ENCODE peak calls at places on chromosomes 3 and 15, in six cellular contexts. N is A549, X is HEK293T, F is HepG2, A is IMR-90, D is K562. H is an unnamed sample.

GRCh38 chr3:182487048-182487447 is 306.3 kb upstream of the ATP11B start:
- DNase-seq in D (no peak), F (no peak), N (no peak), X (no peak), A (no peak), H (no peak)

GRCh38 chr3:115325539-115325938 is 178.5 kb upstream of the ZBTB20 start:
- DNase-seq in N (no peak), A (peak), X (peak), F (peak), D (peak), H (no peak)

GRCh38 chr3:142929109-142929508 is 34.4 kb downstream of the PAQR9 start:
- DNase-seq in N (peak), D (peak), A (peak), F (peak), X (peak), H (no peak)

GRCh38 chr3:43621406-43621973 is 321 bp downstream of the ANO10 start:
- DNase-seq in F (no peak), A (no peak), X (peak), N (no peak), D (peak), H (no peak)

GRCh38 chr15:38991701-38992100 is 427.1 kb upstream of the RASGRP1 start:
- DNase-seq in D (no peak), F (no peak), N (no peak), A (no peak), X (no peak), H (no peak)

GRCh38 chr3:14921811-14922705 is 25.3 kb upstream of the NR2C2 start:
- DNase-seq in X (no peak), N (no peak), D (no peak), A (peak), F (no peak), H (no peak)

GRCh38 chr3:72036899-72037298 is 252.0 kb upstream of the PROK2 start:
- DNase-seq in A (peak), D (no peak), X (no peak), F (no peak), N (no peak), H (no peak)

GRCh38 chr15:52803543-52804306 is 13.6 kb upstream of the ONECUT1 start:
- DNase-seq in N (no peak), F (no peak), D (no peak), X (no peak), A (no peak), H (no peak)

GRCh38 chr15:101710806-101711205 is 13.5 kb downstream of the TARS3 start:
- DNase-seq in X (no peak), N (no peak), A (peak), D (no peak), F (peak), H (no peak)

GRCh38 chr15:39747326-39747725 is 35.3 kb downstream of the FSIP1 start:
- DNase-seq in N (no peak), D (no peak), A (peak), X (no peak), F (no peak), H (no peak)

GRCh38 chr3:2908693-2909351 is 201.4 kb downstream of the IL5RA start:
- DNase-seq in N (no peak), F (no peak), D (no peak), A (no peak), X (no peak), H (no peak)

GRCh38 chr3:177516130-177517011 is 319.1 kb upstream of the TBL1XR1 start:
- DNase-seq in D (no peak), N (no peak), A (peak), X (no peak), F (peak), H (no peak)

GRCh38 chr3:138919304-138919703 is 27.6 kb downstream of the FOXL2 start:
- DNase-seq in N (no peak), F (peak), A (no peak), D (no peak), X (no peak), H (no peak)

GRCh38 chr3:136708339-136708985 is 43.7 kb downstream of the STAG1 start:
- DNase-seq in N (no peak), D (no peak), F (no peak), A (no peak), X (no peak), H (no peak)

GRCh38 chr15:100788731-100789105 is 90.9 kb upstream of the ALDH1A3 start:
- DNase-seq in A (no peak), X (no peak), F (no peak), N (no peak), D (no peak), H (no peak)

GRCh38 chr15:91942676-91943417 is 89.3 kb downstream of the SLCO3A1 start:
- DNase-seq in D (no peak), N (peak), A (peak), F (peak), X (no peak), H (no peak)

GRCh38 chr3:126476166-126476975 is 680 bp upstream of the ZXDC start:
- DNase-seq in N (peak), X (peak), D (no peak), F (no peak), A (peak), H (no peak)

GRCh38 chr3:195892355-195893120 is 15.8 kb downstream of the TNK2 start:
- DNase-seq in X (no peak), F (peak), N (no peak), A (peak), D (peak), H (no peak)

GRCh38 chr3:72177075-72178050 is 392.4 kb upstream of the PROK2 start:
- DNase-seq in X (no peak), D (peak), A (peak), N (no peak), F (no peak), H (no peak)

GRCh38 chr3:78887029-78887428 is 880.8 kb downstream of the ROBO1 start:
- DNase-seq in F (no peak), N (peak), A (peak), X (no peak), D (no peak), H (no peak)

GRCh38 chr15:95604634-95605036 is 725.9 kb upstream of the NR2F2 start:
- DNase-seq in D (no peak), A (peak), F (no peak), N (no peak), X (no peak), H (no peak)

GRCh38 chr3:124939661-124940060 is 5.1 kb upstream of the MUC13 start:
- DNase-seq in D (no peak), N (no peak), F (no peak), X (no peak), A (no peak), H (no peak)

GRCh38 chr3:49351521-49352011 is 6.6 kb downstream of the GPX1 start:
- DNase-seq in F (no peak), D (no peak), A (peak), X (no peak), N (no peak), H (no peak)

GRCh38 chr15:84151205-84151931 is 84.2 kb upstream of the GOLGA6L4 start:
- DNase-seq in D (no peak), N (no peak), A (no peak), X (peak), F (no peak), H (no peak)

GRCh38 chr15:68819451-68820204 is 1.1 kb downstream of the ANP32A start:
- DNase-seq in N (peak), X (peak), F (peak), A (peak), D (peak), H (no peak)

GRCh38 chr15:35755237-35755802 is 209.4 kb upstream of the DPH6 start:
- DNase-seq in A (no peak), F (no peak), N (no peak), X (no peak), D (no peak), H (no peak)

GRCh38 chr3:40829876-40830275 is 305.1 kb downstream of the ZNF621 start:
- DNase-seq in F (peak), X (no peak), N (no peak), A (no peak), D (no peak), H (no peak)

GRCh38 chr3:48446425-48447193 is at the start of gene ATRIP:
- DNase-seq in A (peak), N (peak), D (peak), X (peak), F (peak), H (no peak)

GRCh38 chr3:18847583-18848197 is 300.6 kb upstream of the KCNH8 start:
- DNase-seq in F (peak), X (peak), D (no peak), A (no peak), N (peak), H (no peak)

GRCh38 chr15:72319360-72319984 is 485 bp downstream of the CELF6 start:
- DNase-seq in D (peak), N (peak), X (peak), F (no peak), A (peak), H (no peak)

DNA sequence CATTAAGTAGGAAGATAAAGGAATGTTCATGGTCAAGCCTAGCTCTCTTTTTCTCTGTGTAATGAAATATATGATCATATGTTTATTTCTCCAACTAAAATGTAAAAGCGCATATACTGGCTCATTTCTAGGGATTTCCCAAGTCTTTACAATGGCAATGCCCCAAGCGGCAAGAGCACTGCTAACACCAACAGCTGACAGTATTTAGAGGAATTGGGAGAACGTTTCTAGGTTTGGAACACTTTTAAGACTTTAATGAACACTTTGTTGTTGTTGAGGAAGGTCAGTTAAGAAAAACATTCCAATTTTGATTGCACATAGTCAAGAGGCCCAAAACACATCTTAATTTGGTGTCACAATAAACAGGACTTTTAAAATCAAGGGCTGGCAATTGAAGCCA is 132.7 kb downstream of the ATP8B4 start:
- DNase-seq in X (no peak), A (no peak), D (no peak), N (no peak), F (no peak), H (no peak)
- TF ChIP-seq BHLHE40 in X (no peak), A (no peak), D (no peak), N (no peak), F (no peak), H (no peak)

GRCh38 chr15:41966414-41966812 is 5.9 kb downstream of the EHD4 start:
- DNase-seq in F (no peak), A (no peak), D (no peak), X (no peak), N (no peak), H (no peak)

GRCh38 chr15:41966920-41967465 is 5.4 kb downstream of the EHD4 start:
- DNase-seq in D (no peak), A (no peak), F (no peak), X (no peak), N (no peak), H (no peak)

GRCh38 chr15:41968738-41969137 is 3.6 kb downstream of the EHD4 start:
- DNase-seq in A (no peak), D (no peak), N (no peak), F (no peak), X (no peak), H (peak)

GRCh38 chr15:41965441-41966413 is 6.6 kb downstream of the EHD4 start:
- DNase-seq in F (no peak), X (no peak), N (no peak), D (no peak), A (peak), H (no peak)

DNA sequence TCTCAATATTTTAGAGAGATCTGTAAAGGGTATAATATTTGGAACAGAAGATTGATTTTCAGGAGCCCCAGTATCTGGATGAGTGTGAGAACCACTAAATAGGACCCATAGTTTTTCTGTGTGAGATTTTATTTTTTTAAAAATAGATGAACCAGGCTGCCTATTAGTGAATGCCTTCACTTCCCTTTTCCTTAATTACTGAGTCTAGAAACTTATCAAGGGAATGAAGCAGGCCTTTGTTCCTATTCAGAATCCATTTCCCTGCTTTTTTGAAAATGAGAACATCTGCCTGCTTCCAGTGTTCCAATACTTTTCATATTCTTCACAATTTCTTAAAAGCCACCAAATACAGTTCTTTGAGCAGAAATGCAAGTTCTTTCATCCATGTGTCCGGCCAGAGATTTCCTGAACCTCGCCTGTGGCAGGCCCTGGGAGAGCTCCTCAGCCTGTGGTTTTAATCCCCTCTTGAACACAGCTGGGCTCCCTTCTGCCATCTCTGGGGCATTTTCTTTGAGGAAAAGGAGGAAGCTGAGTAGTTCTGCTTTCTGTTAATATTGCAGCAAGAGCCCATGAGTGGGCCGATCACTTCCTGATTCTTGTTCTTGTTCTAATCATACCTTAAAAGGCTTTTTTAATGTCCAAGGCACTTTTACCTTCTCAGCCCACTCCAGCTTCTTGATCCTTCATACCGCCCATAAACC is 4.7 kb downstream of the EHD4 start:
- DNase-seq in X (no peak), D (no peak), F (no peak), A (peak), N (no peak), H (peak)
- TF ChIP-seq BHLHE40 in X (no peak), D (no peak), F (no peak), A (no peak), N (no peak), H (no peak)

DNA sequence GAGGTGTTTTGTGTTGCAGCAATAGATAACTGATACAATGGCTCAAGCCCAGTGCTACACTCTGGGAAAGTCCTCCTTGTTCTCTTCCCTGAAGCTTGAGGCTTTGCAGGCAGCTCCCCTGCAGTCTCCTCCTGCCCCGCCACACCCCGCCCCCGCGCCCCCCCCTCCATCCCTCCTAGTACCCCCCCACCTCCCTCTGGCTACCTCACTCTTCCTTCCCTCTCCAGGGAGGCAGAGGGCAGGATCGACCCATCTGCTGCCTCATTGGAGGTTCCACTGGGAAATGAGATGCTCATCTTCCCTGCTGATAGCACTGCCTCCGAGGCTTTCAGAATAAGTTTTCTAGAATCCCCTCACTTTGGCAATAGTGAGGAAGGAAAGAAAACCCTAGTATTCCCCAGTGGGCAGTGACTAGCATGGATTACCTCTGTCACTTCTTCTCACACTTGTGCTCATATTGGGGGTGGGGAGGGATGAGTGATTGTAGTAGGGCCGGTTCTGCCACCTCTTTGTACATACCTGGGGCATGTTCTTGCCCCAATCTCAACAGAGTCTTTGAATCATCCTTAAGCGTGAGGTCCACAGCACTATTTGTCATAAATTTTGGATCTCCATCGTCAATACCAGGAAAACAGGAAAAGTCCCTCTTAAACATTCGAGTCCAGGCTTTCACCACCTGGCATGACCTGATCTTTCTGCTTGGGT is 16.3 kb upstream of the RAB7A start:
- DNase-seq in A (no peak), F (no peak), X (no peak), N (no peak), D (no peak), H (no peak)
- TF ChIP-seq BHLHE40 in A (no peak), F (no peak), X (no peak), N (no peak), D (no peak), H (no peak)

GRCh38 chr15:62625421-62626033 is 417.0 kb upstream of the TPM1 start:
- DNase-seq in F (no peak), A (peak), X (no peak), N (no peak), D (no peak), H (no peak)
- TF ChIP-seq BHLHE40 in F (no peak), A (no peak), X (no peak), N (no peak), D (no peak), H (no peak)

GRCh38 chr3:45950131-45950530 is 6.9 kb downstream of the CXCR6 start:
- DNase-seq in N (no peak), X (no peak), D (no peak), A (no peak), F (no peak), H (no peak)
- TF ChIP-seq BHLHE40 in N (no peak), X (no peak), D (no peak), A (no peak), F (no peak), H (no peak)

GRCh38 chr3:194065119-194065392 is 70.9 kb upstream of the HES1 start:
- DNase-seq in A (no peak), X (no peak), F (no peak), N (no peak), D (no peak), H (no peak)

GRCh38 chr3:194062825-194063224 is 73.1 kb upstream of the HES1 start:
- DNase-seq in X (no peak), D (no peak), F (no peak), N (no peak), A (no peak), H (no peak)

GRCh38 chr3:194061421-194062029 is 74.4 kb upstream of the HES1 start:
- DNase-seq in X (no peak), F (no peak), A (peak), D (no peak), N (no peak), H (no peak)

GRCh38 chr3:194067949-194068362 is 68.0 kb upstream of the HES1 start:
- DNase-seq in X (no peak), F (no peak), N (no peak), A (no peak), D (no peak), H (no peak)

GRCh38 chr3:194064380-194065118 is 71.4 kb upstream of the HES1 start:
- DNase-seq in F (no peak), X (no peak), D (no peak), N (no peak), A (no peak), H (no peak)
- TF ChIP-seq BHLHE40 in F (no peak), X (no peak), D (no peak), N (no peak), A (no peak), H (no peak)

H was measured in GM12878.